ENCODE peak calls at places on chromosome 12, in seven cellular contexts. Y is PC-9, T is MM.1S, U is tibial nerve, F is colonic mucosa, N is neural progenitor cell, O is BE2C. V is an unnamed sample. For H3K9me3, the result is how much of the 10 kb centered on the place peaks cover.

GRCh38 chr12:129870796-129871195 is 33.0 kb downstream of the TMEM132D start:
- DNase-seq in Y (no peak), T (no peak), U (no peak), F (no peak), N (peak), O (no peak), V (no peak)

GRCh38 chr12:47361389-47362031 is 281.8 kb upstream of the AMIGO2 start:
- DNase-seq in Y (no peak), T (peak), U (no peak), F (peak), N (no peak), O (no peak), V (no peak)

GRCh38 chr12:123270380-123271181 is 1.1 kb downstream of the CDK2AP1 start:
- DNase-seq in Y (peak), T (no peak), U (no peak), F (peak), N (peak), O (peak), V (no peak)

GRCh38 chr12:80494836-80495235 is 50.8 kb downstream of the PTPRQ start:
- DNase-seq in Y (no peak), T (no peak), U (no peak), F (no peak), N (no peak), O (no peak), V (no peak)

GRCh38 chr12:75257510-75257909 is 47.9 kb upstream of the KCNC2 start:
- DNase-seq in Y (no peak), T (no peak), U (no peak), F (no peak), N (no peak), O (no peak), V (no peak)

GRCh38 chr12:64583395-64584172 is 26.7 kb upstream of the RASSF3 start:
- DNase-seq in Y (no peak), T (no peak), U (no peak), F (no peak), N (no peak), O (peak), V (no peak)

GRCh38 chr12:126772171-126772864 is 1494.7 kb upstream of the TMEM132C start:
- DNase-seq in Y (peak), T (peak), U (no peak), F (no peak), N (no peak), O (no peak), V (peak)

GRCh38 chr12:29148958-29149690 is at the start of gene FAR2:
- DNase-seq in Y (peak), T (peak), U (no peak), F (peak), N (peak), O (peak), V (peak)

GRCh38 chr12:47734725-47735480 is 9.6 kb upstream of the ENDOU start:
- DNase-seq in Y (no peak), T (no peak), U (no peak), F (no peak), N (peak), O (no peak), V (no peak)

GRCh38 chr12:133215724-133216123 is 20.0 kb downstream of the ANHX start:
- DNase-seq in Y (no peak), T (no peak), U (no peak), F (no peak), N (no peak), O (no peak), V (no peak)

GRCh38 chr12:133222211-133222610 is 13.5 kb downstream of the ANHX start:
- DNase-seq in Y (no peak), T (no peak), U (no peak), F (no peak), N (no peak), O (no peak), V (no peak)

GRCh38 chr12:133217219-133217618 is 18.5 kb downstream of the ANHX start:
- DNase-seq in Y (no peak), T (no peak), U (no peak), F (no peak), N (no peak), O (no peak), V (no peak)

GRCh38 chr12:133221241-133221640 is 14.4 kb downstream of the ANHX start:
- DNase-seq in Y (no peak), T (no peak), U (no peak), F (no peak), N (no peak), O (no peak), V (no peak)

DNA sequence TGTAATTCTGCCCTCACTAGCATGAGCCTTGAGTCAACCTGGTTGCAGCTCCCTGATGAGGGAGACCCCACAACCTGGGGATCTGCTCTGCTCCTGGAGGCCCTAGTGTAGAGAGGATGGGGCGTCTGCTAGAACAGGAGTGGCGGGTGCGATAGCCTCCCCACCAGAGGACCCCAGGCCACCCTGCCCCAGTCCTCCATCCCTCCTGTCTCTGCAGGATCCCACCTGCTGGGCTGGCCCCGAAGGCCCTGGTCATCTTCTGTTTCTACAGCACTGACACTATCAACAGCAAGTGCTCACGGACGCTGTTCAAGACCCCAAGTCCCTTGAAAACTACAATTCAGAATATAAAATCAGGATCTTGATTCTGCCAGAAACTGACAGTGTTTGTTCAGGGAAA is 15.2 kb downstream of the ANHX start:
- DNase-seq in Y (no peak), T (no peak), U (no peak), F (no peak), N (no peak), O (no peak), V (no peak)
- H3K9me3 ChIP-seq in Y (under half), T (under half), U (half or more), F (under half), N (under half), O (under half), V (half or more)

DNA sequence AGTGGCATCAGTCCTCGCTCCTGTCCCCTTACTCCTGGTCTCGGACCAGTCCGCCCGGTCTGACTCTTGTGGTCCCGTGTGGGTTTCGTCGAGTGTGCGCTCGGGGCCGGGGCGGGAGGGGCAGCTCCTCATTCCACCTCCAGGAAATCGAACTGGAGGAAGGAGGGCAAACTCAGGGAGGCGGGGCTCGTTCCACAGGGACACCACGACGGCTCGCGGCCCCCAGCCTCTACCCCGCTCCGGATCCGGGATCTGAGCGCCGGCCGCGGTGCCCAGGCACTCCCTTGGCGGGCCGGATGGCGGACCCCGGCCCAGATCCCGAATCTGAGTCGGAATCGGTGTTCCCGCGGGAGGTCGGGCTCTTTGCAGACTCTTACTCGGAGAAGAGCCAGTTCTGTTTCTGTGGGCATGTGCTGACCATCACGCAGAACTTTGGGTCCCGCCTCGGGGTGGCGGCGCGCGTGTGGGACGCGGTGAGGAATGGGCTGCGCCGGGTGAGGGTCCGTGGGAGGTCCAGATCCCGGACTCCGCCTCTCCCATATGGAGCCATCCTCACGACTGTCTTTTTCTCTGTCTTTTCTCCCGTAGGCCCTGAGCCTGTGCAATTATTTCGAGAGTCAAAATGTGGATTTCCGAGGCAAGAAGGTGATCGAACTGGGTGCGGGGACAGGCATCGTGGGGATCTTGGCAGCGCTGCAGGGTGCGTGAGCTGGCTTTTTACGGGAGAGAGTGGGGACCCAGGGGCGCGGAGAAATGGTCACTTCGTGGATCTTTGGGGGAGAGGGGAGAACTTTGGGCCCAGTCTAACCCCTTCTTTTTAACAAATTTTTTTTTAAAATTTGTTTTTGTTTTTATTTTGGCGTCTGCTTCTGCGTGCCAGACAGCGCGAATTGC is at the start of gene EEF1AKMT3:
- DNase-seq in Y (no peak), T (peak), U (peak), F (peak), N (peak), O (peak), V (no peak)
- TF ChIP-seq CTCF in Y (no peak), T (no peak), U (no peak), F (no peak), N (no peak), O (no peak), V (no peak)

GRCh38 chr12:128307791-128308190 is 40.8 kb downstream of the TMEM132C start:
- DNase-seq in Y (no peak), T (no peak), U (no peak), F (no peak), N (no peak), O (no peak), V (no peak)
- H3K9me3 ChIP-seq in Y (under half), T (under half), U (under half), F (under half), N (under half), O (under half), V (under half)

GRCh38 chr12:51534675-51535074 is 56.4 kb upstream of the SCN8A start:
- DNase-seq in Y (no peak), T (no peak), U (no peak), F (no peak), N (no peak), O (no peak), V (no peak)

GRCh38 chr12:51534216-51534615 is 56.8 kb upstream of the SCN8A start:
- DNase-seq in Y (no peak), T (no peak), U (no peak), F (no peak), N (no peak), O (no peak), V (no peak)

GRCh38 chr12:51536159-51536558 is 54.9 kb upstream of the SCN8A start:
- DNase-seq in Y (no peak), T (no peak), U (no peak), F (no peak), N (no peak), O (no peak), V (no peak)

GRCh38 chr12:51531982-51532497 is 59.0 kb upstream of the SCN8A start:
- DNase-seq in Y (peak), T (peak), U (peak), F (peak), N (peak), O (peak), V (peak)

GRCh38 chr12:51533799-51534198 is 57.2 kb upstream of the SCN8A start:
- DNase-seq in Y (no peak), T (no peak), U (no peak), F (no peak), N (no peak), O (no peak), V (no peak)
- TF ChIP-seq CTCF in Y (no peak), T (no peak), U (no peak), F (no peak), N (peak), O (peak), V (no peak)

GRCh38 chr12:99049774-99050173 is 404.7 kb downstream of the APAF1 start:
- DNase-seq in Y (no peak), T (no peak), U (no peak), F (no peak), N (no peak), O (no peak), V (no peak)
- H3K9me3 ChIP-seq in Y (under half), T (under half), U (under half), F (under half), N (under half), O (under half), V (under half)

GRCh38 chr12:107929436-107929835 is 154.9 kb downstream of the ASCL4 start:
- DNase-seq in Y (no peak), T (no peak), U (no peak), F (no peak), N (peak), O (peak), V (no peak)
- TF ChIP-seq CTCF in Y (peak), T (no peak), U (no peak), F (no peak), N (peak), O (peak), V (no peak)